ENCODE peak calls at places on chromosomes 13 and 19, in six cellular contexts. B, D, Y, J, H and F are unnamed samples.
A peak's percentile ranks its signal among the peaks of the same experiment; 100 is the strongest.

GRCh38 chr13:112974125-112974524 is 5.1 kb downstream of the MCF2L start:
- DNase-seq in D (no peak), H (no peak), Y (no peak), B (no peak), J (no peak), F (no peak)

GRCh38 chr19:581399-582111 is 8.1 kb upstream of the HCN2 start:
- DNase-seq in B (no peak), D (no peak), J (no peak), Y (no peak), H (no peak), F (no peak)

GRCh38 chr13:50171585-50172282 is 156.5 kb downstream of the KCNRG start:
- DNase-seq in J (no peak), D (no peak), B (no peak), Y (no peak), H (no peak), F (no peak)

GRCh38 chr13:40153516-40153915 is 498.1 kb downstream of the COG6 start:
- DNase-seq in H (no peak), D (no peak), Y (no peak), B (no peak), J (peak; percentile 80), F (no peak)

GRCh38 chr19:48807590-48808308 is 3.1 kb downstream of the BCAT2 start:
- DNase-seq in B (no peak), Y (no peak), H (no peak), D (no peak), J (no peak), F (no peak)

GRCh38 chr19:29495091-29495490 is 30.7 kb upstream of the VSTM2B start:
- DNase-seq in H (no peak), J (no peak), D (no peak), B (no peak), Y (no peak), F (no peak)

GRCh38 chr13:73703606-73704005 is 430.6 kb downstream of the KLF12 start:
- DNase-seq in J (no peak), H (no peak), Y (no peak), B (no peak), D (no peak), F (no peak)

GRCh38 chr19:55197531-55197930 is 11.8 kb downstream of the PTPRH start:
- DNase-seq in J (no peak), B (no peak), Y (no peak), H (no peak), D (no peak), F (no peak)

GRCh38 chr19:1725100-1726064 is 27.9 kb upstream of the ONECUT3 start:
- DNase-seq in D (no peak), B (peak; percentile 82), Y (no peak), H (no peak), J (no peak), F (peak; percentile 43)